ENCODE peak calls at places on chromosomes 13 and 19, in ten cellular contexts. L, B, G, K, F, P, Y, M, W and U are unnamed samples.

GRCh38 chr19:19552811-19553210 is 14.7 kb downstream of the CILP2 start:
- DNase-seq in L (peak; percentile 25), B (no peak), G (no peak), K (no peak), F (no peak), P (no peak), Y (peak; percentile 88), M (peak; percentile 82), W (peak; percentile 58), U (no peak)

GRCh38 chr13:101123028-101123427 is 293.3 kb downstream of the NALCN start:
- DNase-seq in L (no peak), B (no peak), G (no peak), K (no peak), F (no peak), P (no peak), Y (no peak), M (no peak), W (no peak), U (no peak)

GRCh38 chr13:102045713-102046112 is 356.1 kb downstream of the FGF14 start:
- DNase-seq in L (no peak), B (no peak), G (no peak), K (no peak), F (peak; percentile 48), P (peak; percentile 80), Y (peak; percentile 13), M (no peak), W (no peak), U (no peak)

GRCh38 chr19:2885736-2886135 is 15.0 kb upstream of the ZNF57 start:
- DNase-seq in L (no peak), B (no peak), G (no peak), K (no peak), F (no peak), P (no peak), Y (no peak), M (no peak), W (no peak), U (no peak)

GRCh38 chr13:74907788-74908187 is 574.2 kb downstream of the TBC1D4 start:
- DNase-seq in L (no peak), B (no peak), G (no peak), K (no peak), F (peak; percentile 22), P (peak; percentile 28), Y (no peak), M (no peak), W (no peak), U (no peak)

GRCh38 chr13:24270639-24271131 is 38.7 kb upstream of the C1QTNF9 start:
- DNase-seq in L (peak; percentile 47), B (peak; percentile 71), G (no peak), K (peak; percentile 84), F (no peak), P (no peak), Y (no peak), M (no peak), W (peak; percentile 66), U (no peak)

GRCh38 chr13:49635599-49636433 is 7.5 kb downstream of the ARL11 start:
- DNase-seq in L (no peak), B (no peak), G (no peak), K (no peak), F (peak; percentile 26), P (no peak), Y (no peak), M (no peak), W (peak; percentile 29), U (no peak)

GRCh38 chr19:18781047-18781600 is 10.0 kb downstream of the COMP start:
- DNase-seq in L (no peak), B (no peak), G (no peak), K (no peak), F (no peak), P (no peak), Y (no peak), M (peak; percentile 73), W (no peak), U (no peak)

GRCh38 chr13:22740264-22740663 is 440.5 kb upstream of the SGCG start:
- DNase-seq in L (peak; percentile 22), B (no peak), G (no peak), K (no peak), F (no peak), P (no peak), Y (no peak), M (no peak), W (no peak), U (no peak)

GRCh38 chr13:27339299-27339698 is 68.7 kb downstream of the RASL11A start:
- DNase-seq in L (peak; percentile 12), B (no peak), G (no peak), K (no peak), F (no peak), P (no peak), Y (peak; percentile 64), M (no peak), W (peak; percentile 57), U (no peak)

GRCh38 chr13:36840718-36841250 is 21.8 kb downstream of the RFXAP start:
- DNase-seq in L (no peak), B (no peak), G (no peak), K (no peak), F (no peak), P (no peak), Y (no peak), M (no peak), W (no peak), U (no peak)